ENCODE peak calls at places on chromosomes 7 and 10, in seven cellular contexts. P is left lung, O is transverse colon, R is OCI-LY7, C is fibroblast of the aortic adventitia, K is retinal pigment epithelial cell, U is pancreas. M is an unnamed sample.

GRCh38 chr10:55287346-55287745 is 486.3 kb upstream of the PCDH15 start:
- DNase-seq in P (no peak), O (no peak), R (no peak), C (no peak), K (no peak), U (no peak), M (no peak)

GRCh38 chr7:112882506-112882905 is 92.3 kb upstream of the TMEM168 start:
- DNase-seq in P (no peak), O (no peak), R (no peak), C (no peak), K (no peak), U (no peak), M (no peak)

GRCh38 chr10:96271017-96271815 is at the start of gene BLNK:
- DNase-seq in P (peak; percentile 65), O (peak; percentile 86), R (peak; percentile 89), C (peak; percentile 47), K (peak; percentile 19), U (peak; percentile 84), M (peak; percentile 50)

GRCh38 chr7:131546126-131546525 is 10.3 kb downstream of the PODXL start:
- DNase-seq in P (no peak), O (peak; percentile 29), R (no peak), C (peak; percentile 43), K (no peak), U (peak; percentile 61), M (peak; percentile 17)

GRCh38 chr10:104334561-104334960 is 3.7 kb downstream of the ITPRIP start:
- DNase-seq in P (no peak), O (no peak), R (no peak), C (no peak), K (no peak), U (peak; percentile 4), M (no peak)

GRCh38 chr10:52997007-52997406 is 224.4 kb upstream of the MBL2 start:
- DNase-seq in P (no peak), O (no peak), R (no peak), C (no peak), K (no peak), U (no peak), M (peak; percentile 18)

GRCh38 chr10:132120734-132121510 is 55.2 kb downstream of the JAKMIP3 start:
- DNase-seq in P (peak; percentile 61), O (no peak), R (no peak), C (no peak), K (no peak), U (no peak), M (no peak)

GRCh38 chr10:103861501-103861900 is 6.1 kb upstream of the SH3PXD2A start:
- DNase-seq in P (no peak), O (no peak), R (no peak), C (peak; percentile 71), K (no peak), U (no peak), M (no peak)

GRCh38 chr7:108650487-108650886 is 80.8 kb downstream of the DNAJB9 start:
- DNase-seq in P (no peak), O (no peak), R (no peak), C (peak; percentile 73), K (no peak), U (no peak), M (peak; percentile 81)

GRCh38 chr7:16648551-16648950 is 2.6 kb downstream of the BZW2 start:
- DNase-seq in P (no peak), O (no peak), R (no peak), C (no peak), K (no peak), U (no peak), M (no peak)

GRCh38 chr7:50682079-50682478 is 100.6 kb downstream of the GRB10 start:
- DNase-seq in P (no peak), O (no peak), R (no peak), C (peak; percentile 16), K (no peak), U (no peak), M (no peak)

GRCh38 chr10:28926932-28927331 is 249.6 kb downstream of the BAMBI start:
- DNase-seq in P (no peak), O (no peak), R (no peak), C (no peak), K (no peak), U (no peak), M (no peak)

GRCh38 chr10:14583252-14583651 is 191.4 kb downstream of the FAM107B start:
- DNase-seq in P (no peak), O (peak; percentile 72), R (no peak), C (no peak), K (no peak), U (no peak), M (no peak)

GRCh38 chr7:41882745-41883527 is 180.0 kb upstream of the INHBA start:
- DNase-seq in P (no peak), O (no peak), R (no peak), C (no peak), K (no peak), U (no peak), M (no peak)

GRCh38 chr10:91909178-91909677 is at the start of gene FGFBP3:
- DNase-seq in P (no peak), O (peak; percentile 28), R (peak; percentile 16), C (peak; percentile 44), K (no peak), U (peak; percentile 22), M (peak; percentile 48)

GRCh38 chr10:126616737-126617136 is 53.8 kb downstream of the C10orf90 start:
- DNase-seq in P (no peak), O (no peak), R (no peak), C (no peak), K (no peak), U (no peak), M (no peak)

GRCh38 chr10:1048349-1048731 is 579 bp downstream of the IDI1 start:
- DNase-seq in P (no peak), O (peak; percentile 60), R (no peak), C (peak; percentile 51), K (no peak), U (no peak), M (peak; percentile 47)

GRCh38 chr10:1049425-1049958 is 573 bp upstream of the IDI1 start:
- DNase-seq in P (no peak), O (no peak), R (no peak), C (no peak), K (no peak), U (no peak), M (peak; percentile 59)

GRCh38 chr10:1050145-1050544 is 1.2 kb upstream of the IDI1 start:
- DNase-seq in P (no peak), O (no peak), R (peak; percentile 40), C (peak; percentile 34), K (no peak), U (no peak), M (peak; percentile 57)

GRCh38 chr10:1048732-1049424 is at the start of gene IDI1:
- DNase-seq in P (peak; percentile 98), O (peak; percentile 97), R (peak; percentile 99), C (peak; percentile 99), K (peak; percentile 96), U (peak; percentile 97), M (peak; percentile 100)

DNA sequence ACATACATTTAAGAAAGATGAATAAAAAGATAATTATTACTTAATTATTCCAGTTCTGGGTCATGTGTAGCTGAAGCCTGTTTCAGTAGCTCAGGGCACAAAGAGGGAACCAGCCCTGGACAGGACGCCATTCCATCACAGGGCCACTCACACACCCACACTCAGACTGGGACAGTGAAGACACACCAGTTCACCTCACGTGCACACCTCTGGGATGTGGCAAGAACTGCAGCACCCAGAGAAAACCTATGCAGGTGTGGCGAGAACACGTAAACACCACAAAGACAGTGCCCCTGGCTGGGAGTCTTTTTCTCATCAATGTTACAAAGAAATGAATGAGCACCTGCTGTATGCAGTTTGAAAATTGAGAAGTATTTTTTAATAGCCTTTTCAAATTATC is 1.6 kb upstream of the IDI1 start:
- DNase-seq in P (no peak), O (peak; percentile 57), R (peak; percentile 78), C (no peak), K (no peak), U (no peak), M (no peak)
- TF ChIP-seq CTCF in P (no peak), O (peak; percentile 19), R (peak; percentile 43), C (no peak), K (no peak), U (no peak), M (no peak)

GRCh38 chr10:100710151-100710871 is 35.1 kb upstream of the PAX2 start:
- DNase-seq in P (peak; percentile 79), O (no peak), R (no peak), C (no peak), K (no peak), U (no peak), M (no peak)

GRCh38 chr10:100709146-100709545 is 36.2 kb upstream of the PAX2 start:
- DNase-seq in P (no peak), O (no peak), R (no peak), C (no peak), K (no peak), U (no peak), M (no peak)

GRCh38 chr10:100707261-100707848 is 38.0 kb upstream of the PAX2 start:
- DNase-seq in P (no peak), O (no peak), R (no peak), C (no peak), K (no peak), U (no peak), M (no peak)

GRCh38 chr10:100709655-100710054 is 35.7 kb upstream of the PAX2 start:
- DNase-seq in P (no peak), O (no peak), R (no peak), C (no peak), K (no peak), U (no peak), M (no peak)

DNA sequence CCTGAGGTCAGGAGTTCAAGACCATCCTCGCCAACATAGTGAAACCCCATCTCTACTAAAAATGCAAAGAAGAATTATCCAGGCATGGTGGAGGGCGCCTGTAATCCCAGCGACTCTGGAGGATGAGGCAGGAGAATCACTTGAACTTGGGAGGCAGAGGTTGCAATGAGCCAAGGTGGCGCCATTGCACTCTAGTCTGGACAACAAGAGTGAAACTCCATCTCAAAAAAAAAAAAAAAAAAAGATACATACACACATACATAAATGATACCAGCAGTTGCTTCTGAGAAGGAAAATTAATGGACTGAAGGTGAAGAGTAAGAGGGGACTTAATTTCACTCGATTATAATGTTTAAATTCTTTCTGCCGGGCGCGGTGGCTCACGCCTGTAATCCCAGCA is 40.2 kb upstream of the PAX2 start:
- DNase-seq in P (no peak), O (no peak), R (no peak), C (no peak), K (no peak), U (no peak), M (no peak)
- H3K4me3 ChIP-seq in P (no peak overlapping the region), O (no peak overlapping the region), R (no peak overlapping the region), C (no peak overlapping the region), K (no peak overlapping the region), U (no peak overlapping the region), M (no peak overlapping the region)

GRCh38 chr10:127815147-127815546 is 77.6 kb downstream of the CLRN3 start:
- DNase-seq in P (no peak), O (no peak), R (no peak), C (no peak), K (no peak), U (no peak), M (peak; percentile 11)

DNA sequence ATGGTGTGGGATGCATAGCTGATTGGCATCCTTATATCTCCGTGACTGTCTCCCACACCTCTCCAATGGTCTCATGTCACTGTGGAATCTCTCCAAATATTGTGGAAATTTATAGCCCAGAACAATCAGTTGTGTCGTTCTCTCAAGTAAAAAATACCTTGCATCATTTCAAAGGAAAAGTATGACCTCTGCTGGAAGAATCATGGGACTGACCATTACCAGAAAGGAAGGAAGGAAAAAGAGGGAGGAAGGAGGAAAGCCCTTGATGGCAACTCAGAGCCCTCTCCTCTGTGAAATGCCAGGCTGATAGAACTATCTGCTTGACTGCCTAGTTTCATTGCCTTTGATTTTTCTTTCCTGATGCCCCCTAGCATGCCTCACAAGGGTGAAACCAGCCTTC is 76.3 kb downstream of the FOXI2 start:
- DNase-seq in P (no peak), O (no peak), R (no peak), C (no peak), K (no peak), U (no peak), M (peak; percentile 9)
- TF ChIP-seq CTCF in P (no peak), O (no peak), R (peak; percentile 19), C (no peak), K (peak; percentile 21), U (no peak), M (peak; percentile 21)

GRCh38 chr10:101569465-101569837 is 18.6 kb downstream of the POLL start:
- DNase-seq in P (no peak), O (no peak), R (no peak), C (no peak), K (no peak), U (no peak), M (no peak)
- H3K4me3 ChIP-seq in P (peak overlapping the region; percentile 25), O (peak overlapping the region; percentile 52), R (peak overlapping the region; percentile 66), C (peak overlapping the region; percentile 69), K (peak overlapping the region; percentile 59), U (no peak overlapping the region), M (peak overlapping the region; percentile 63)

M was measured in choroid plexus epithelial cell.